ENCODE peak calls at places on chromosomes 6 and 20, in eight cellular contexts. T is HFFc6; A is left ventricle myocardium superior; B is mucosa of gallbladder; V is NCI-H345; O is choroid plexus epithelial cell; S is activated CD8-positive, alpha-beta memory T cell treated with anti-CD3 and anti-CD28 coated beads for 4 hours; I is Calu3. L is an unnamed sample.

GRCh38 chr6:15389759-15390723 is 144.2 kb downstream of the JARID2 start:
- DNase-seq in T (no peak), V (no peak), O (peak), I (peak), A (no peak), B (no peak), S (no peak), L (peak)

GRCh38 chr20:1983311-1983710 is 10.5 kb downstream of the PDYN start:
- DNase-seq in S (no peak), V (no peak), A (peak), I (no peak), B (no peak), T (no peak), O (no peak), L (no peak)

GRCh38 chr6:8400663-8401062 is 34.7 kb downstream of the SLC35B3 start:
- DNase-seq in V (no peak), A (no peak), S (no peak), O (no peak), I (no peak), B (no peak), T (no peak), L (no peak)

GRCh38 chr20:59686404-59687346 is 82.3 kb downstream of the PHACTR3 start:
- DNase-seq in A (no peak), I (no peak), V (no peak), S (no peak), T (no peak), O (no peak), B (no peak), L (no peak)

GRCh38 chr6:139367810-139368321 is 6.6 kb downstream of the CITED2 start:
- DNase-seq in V (no peak), I (no peak), S (no peak), O (peak), A (no peak), B (no peak), T (no peak), L (peak)

GRCh38 chr6:100479180-100480035 is 14.7 kb upstream of the SIM1 start:
- DNase-seq in A (no peak), T (peak), V (peak), B (no peak), S (no peak), I (peak), O (peak), L (peak)

GRCh38 chr6:139250296-139251274 is 41.2 kb downstream of the TXLNB start:
- DNase-seq in B (peak), S (peak), I (peak), A (peak), T (peak), O (peak), V (peak), L (no peak)

GRCh38 chr6:118648866-118649554 is 2.4 kb downstream of the CEP85L start:
- DNase-seq in S (no peak), B (no peak), T (no peak), O (peak), A (no peak), V (no peak), I (no peak), L (no peak)

GRCh38 chr6:48837744-48838143 is 625.3 kb downstream of the MMUT start:
- DNase-seq in A (no peak), S (no peak), O (no peak), V (no peak), B (no peak), I (no peak), T (no peak), L (no peak)

GRCh38 chr6:161393839-161394364 is 120.0 kb upstream of the AGPAT4 start:
- DNase-seq in S (peak), V (peak), A (no peak), O (peak), I (peak), T (peak), B (peak), L (peak)

GRCh38 chr6:44657201-44657824 is 269.8 kb downstream of the CDC5L start:
- DNase-seq in O (peak), I (no peak), T (no peak), V (no peak), S (no peak), B (no peak), A (no peak), L (no peak)

GRCh38 chr6:108841377-108841855 is 6.8 kb upstream of the ARMC2 start:
- DNase-seq in I (no peak), B (no peak), V (no peak), T (no peak), A (no peak), S (no peak), O (no peak), L (no peak)

GRCh38 chr20:19380211-19380610 is 167.8 kb downstream of the SLC24A3 start:
- DNase-seq in I (no peak), O (peak), T (no peak), V (no peak), B (no peak), A (no peak), S (no peak), L (no peak)

GRCh38 chr20:58408603-58409246 is 19.7 kb downstream of the VAPB start:
- DNase-seq in A (no peak), I (no peak), T (no peak), O (peak), B (no peak), V (peak), S (no peak), L (no peak)

GRCh38 chr6:134846031-134846430 is 103.9 kb downstream of the ALDH8A1 start:
- DNase-seq in B (no peak), V (no peak), T (no peak), A (no peak), S (no peak), I (no peak), O (no peak), L (no peak)

GRCh38 chr20:3616250-3616649 is 46.9 kb downstream of the GFRA4 start:
- DNase-seq in I (no peak), O (peak), S (no peak), T (peak), B (no peak), V (no peak), A (peak), L (peak)

GRCh38 chr6:3351105-3351676 is 92.4 kb downstream of the PSMG4 start:
- DNase-seq in V (no peak), S (no peak), T (no peak), B (no peak), O (no peak), A (no peak), I (no peak), L (no peak)

GRCh38 chr6:91575032-91575431 is 988.2 kb upstream of the MAP3K7 start:
- DNase-seq in B (no peak), O (no peak), S (no peak), A (no peak), V (no peak), T (no peak), I (no peak), L (peak)

GRCh38 chr20:46801003-46801702 is 91.7 kb downstream of the SLC2A10 start:
- DNase-seq in B (no peak), V (no peak), I (no peak), O (no peak), T (no peak), A (no peak), S (no peak), L (no peak)

GRCh38 chr6:7262037-7262461 is 51.0 kb downstream of the SSR1 start:
- DNase-seq in T (no peak), S (no peak), O (no peak), A (peak), I (no peak), V (no peak), B (no peak), L (no peak)

GRCh38 chr6:1612902-1613301 is 3.2 kb downstream of the FOXC1 start:
- DNase-seq in O (no peak), A (no peak), B (no peak), V (no peak), I (no peak), T (peak), S (no peak), L (peak)

GRCh38 chr6:28370440-28370839 is 20.7 kb downstream of the ZKSCAN3 start:
- DNase-seq in B (no peak), S (no peak), V (no peak), O (no peak), I (no peak), T (no peak), A (no peak), L (no peak)

GRCh38 chr6:11230158-11231107 is 2.0 kb downstream of the NEDD9 start:
- DNase-seq in V (no peak), S (no peak), A (no peak), I (no peak), B (no peak), T (peak), O (no peak), L (peak)

GRCh38 chr6:35687658-35688604 is 784 bp downstream of the FKBP5 start:
- DNase-seq in V (peak), A (peak), I (peak), O (peak), T (no peak), B (peak), S (peak), L (peak)

GRCh38 chr6:3795836-3796395 is 44.4 kb upstream of the PXDC1 start:
- DNase-seq in V (no peak), S (no peak), B (no peak), A (no peak), T (no peak), O (no peak), I (no peak), L (no peak)

GRCh38 chr6:77880501-77880900 is 227.7 kb downstream of the MEI4 start:
- DNase-seq in O (peak), I (no peak), V (no peak), T (no peak), S (no peak), B (no peak), A (no peak), L (no peak)

GRCh38 chr6:167501831-167502385 is 177.0 kb downstream of the TTLL2 start:
- DNase-seq in A (no peak), V (no peak), B (peak), I (peak), T (no peak), S (no peak), O (peak), L (peak)

GRCh38 chr6:28693033-28693750 is 167.5 kb downstream of the GPX5 start:
- DNase-seq in T (no peak), B (no peak), S (no peak), A (no peak), O (peak), I (no peak), V (no peak), L (no peak)

GRCh38 chr20:57421258-57422220 is 30.3 kb downstream of the RBM38 start:
- DNase-seq in O (no peak), T (no peak), V (no peak), B (no peak), A (peak), I (no peak), S (no peak), L (no peak)

GRCh38 chr6:52253494-52253893 is 9.2 kb upstream of the IL17F start:
- DNase-seq in B (no peak), S (no peak), A (no peak), V (no peak), O (no peak), I (peak), T (no peak), L (no peak)

GRCh38 chr6:129704708-129705107 is 5.3 kb downstream of the ARHGAP18 start:
- DNase-seq in O (no peak), V (no peak), I (no peak), B (no peak), T (no peak), S (no peak), A (no peak), L (no peak)

GRCh38 chr20:44780226-44780625 is 30.1 kb downstream of the RIMS4 start:
- DNase-seq in S (no peak), I (peak), T (peak), A (peak), V (no peak), B (peak), O (peak), L (peak)

GRCh38 chr6:95690328-95690727 is 113.0 kb downstream of the MANEA start:
- DNase-seq in S (no peak), A (no peak), I (no peak), B (no peak), V (no peak), T (no peak), O (no peak), L (no peak)

GRCh38 chr20:49405062-49405683 is 77.3 kb downstream of the KCNB1 start:
- DNase-seq in T (no peak), V (peak), A (no peak), S (no peak), I (no peak), O (no peak), B (no peak), L (no peak)

GRCh38 chr20:32348207-32348606 is 9.9 kb upstream of the ASXL1 start:
- DNase-seq in O (no peak), V (no peak), I (no peak), S (no peak), T (no peak), A (no peak), B (no peak), L (no peak)

GRCh38 chr6:144265061-144265357 is 20.1 kb upstream of the UTRN start:
- DNase-seq in V (no peak), I (peak), S (no peak), A (no peak), B (peak), O (peak), T (no peak), L (peak)

GRCh38 chr20:20734475-20734948 is 22.1 kb upstream of the RALGAPA2 start:
- DNase-seq in A (no peak), S (no peak), V (no peak), I (no peak), B (no peak), O (no peak), T (no peak), L (no peak)

GRCh38 chr20:23050847-23051627 is 1.6 kb upstream of the THBD start:
- DNase-seq in A (peak), V (no peak), B (peak), T (peak), I (no peak), O (peak), S (no peak), L (peak)